ENCODE peak calls at places on chromosomes 12 and 14, in eight cellular contexts. C, Z, S, W, T, V, U and D are unnamed samples.

GRCh38 chr12:24361860-24362581 is 412.6 kb upstream of the SOX5 start:
- DNase-seq in C (no peak), Z (no peak), S (no peak), W (no peak), T (no peak), V (no peak), U (no peak), D (no peak)

GRCh38 chr14:104393898-104394605 is 185.5 kb upstream of the C14orf180 start:
- DNase-seq in C (no peak), Z (no peak), S (peak; percentile 36), W (no peak), T (no peak), V (no peak), U (no peak), D (peak; percentile 31)

GRCh38 chr14:21071225-21072041 is 1.3 kb downstream of the ARHGEF40 start:
- DNase-seq in C (peak; percentile 98), Z (peak; percentile 11), S (peak; percentile 86), W (no peak), T (no peak), V (peak; percentile 95), U (peak; percentile 96), D (peak; percentile 69)

GRCh38 chr12:111271674-111272418 is 97.0 kb downstream of the PHETA1 start:
- DNase-seq in C (no peak), Z (peak; percentile 38), S (no peak), W (peak; percentile 4), T (no peak), V (no peak), U (no peak), D (no peak)

GRCh38 chr14:31858868-31859267 is 218.2 kb upstream of the ARHGAP5 start:
- DNase-seq in C (peak; percentile 19), Z (peak; percentile 53), S (no peak), W (no peak), T (no peak), V (peak; percentile 56), U (peak; percentile 56), D (no peak)

GRCh38 chr12:101963703-101964102 is 86.3 kb downstream of the DRAM1 start:
- DNase-seq in C (no peak), Z (no peak), S (no peak), W (no peak), T (no peak), V (no peak), U (no peak), D (no peak)

GRCh38 chr14:94397899-94398479 is 9.6 kb upstream of the SERPINA1 start:
- DNase-seq in C (no peak), Z (no peak), S (no peak), W (no peak), T (no peak), V (no peak), U (no peak), D (no peak)

GRCh38 chr12:51865757-51866270 is 17.3 kb upstream of the FIGNL2 start:
- DNase-seq in C (no peak), Z (no peak), S (no peak), W (no peak), T (no peak), V (no peak), U (no peak), D (no peak)

GRCh38 chr14:104023325-104024055 is 62.0 kb upstream of the ASPG start:
- DNase-seq in C (no peak), Z (no peak), S (no peak), W (no peak), T (no peak), V (no peak), U (no peak), D (no peak)

GRCh38 chr12:53538209-53538689 is 31.0 kb upstream of the NPFF start:
- DNase-seq in C (peak; percentile 54), Z (peak; percentile 72), S (peak; percentile 70), W (no peak), T (no peak), V (peak; percentile 68), U (peak; percentile 83), D (no peak)

GRCh38 chr12:52220456-52220855 is 12.6 kb upstream of the KRT7 start:
- DNase-seq in C (no peak), Z (no peak), S (no peak), W (no peak), T (no peak), V (no peak), U (no peak), D (no peak)

GRCh38 chr12:118525216-118525615 is 148.9 kb downstream of the SUDS3 start:
- DNase-seq in C (no peak), Z (no peak), S (no peak), W (no peak), T (no peak), V (no peak), U (no peak), D (no peak)

GRCh38 chr12:118520954-118521353 is 144.6 kb downstream of the SUDS3 start:
- DNase-seq in C (no peak), Z (no peak), S (no peak), W (no peak), T (no peak), V (no peak), U (no peak), D (no peak)

GRCh38 chr12:118520428-118520827 is 144.1 kb downstream of the SUDS3 start:
- DNase-seq in C (no peak), Z (no peak), S (no peak), W (no peak), T (no peak), V (no peak), U (no peak), D (no peak)
- H3K9ac ChIP-seq in C (no peak overlapping the region), Z (no peak overlapping the region), S (no peak overlapping the region), W (no peak overlapping the region), T (no peak overlapping the region), V (no peak overlapping the region), U (no peak overlapping the region), D (no peak overlapping the region)

GRCh38 chr14:28779416-28779941 is 12.9 kb downstream of the FOXG1 start:
- DNase-seq in C (no peak), Z (no peak), S (no peak), W (no peak), T (no peak), V (no peak), U (no peak), D (no peak)

GRCh38 chr14:28780843-28781503 is 14.4 kb downstream of the FOXG1 start:
- DNase-seq in C (peak; percentile 39), Z (peak; percentile 21), S (no peak), W (no peak), T (no peak), V (no peak), U (no peak), D (no peak)

GRCh38 chr14:28785096-28785952 is 18.7 kb downstream of the FOXG1 start:
- DNase-seq in C (peak; percentile 34), Z (no peak), S (no peak), W (no peak), T (no peak), V (peak; percentile 0), U (no peak), D (no peak)

GRCh38 chr14:28783593-28784143 is 17.1 kb downstream of the FOXG1 start:
- DNase-seq in C (no peak), Z (no peak), S (no peak), W (no peak), T (no peak), V (no peak), U (no peak), D (no peak)

GRCh38 chr14:28784262-28785021 is 17.9 kb downstream of the FOXG1 start:
- DNase-seq in C (no peak), Z (no peak), S (no peak), W (no peak), T (no peak), V (no peak), U (no peak), D (no peak)
- H3K4me3 ChIP-seq in C (no peak overlapping the region), Z (no peak overlapping the region), S (no peak overlapping the region), W (no peak overlapping the region), T (peak overlapping the region; percentile 71), V (no peak overlapping the region), U (no peak overlapping the region), D (no peak overlapping the region)

GRCh38 chr14:98623806-98624430 is 648.1 kb downstream of the BCL11B start:
- DNase-seq in C (peak; percentile 33), Z (no peak), S (no peak), W (no peak), T (no peak), V (no peak), U (no peak), D (no peak)

GRCh38 chr14:98622208-98623051 is 649.6 kb downstream of the BCL11B start:
- DNase-seq in C (peak; percentile 68), Z (peak; percentile 28), S (no peak), W (no peak), T (no peak), V (no peak), U (no peak), D (no peak)
- H3K27ac ChIP-seq in C (no peak overlapping the region), Z (no peak overlapping the region), S (no peak overlapping the region), W (no peak overlapping the region), T (no peak overlapping the region), V (no peak overlapping the region), U (no peak overlapping the region), D (no peak overlapping the region)

DNA sequence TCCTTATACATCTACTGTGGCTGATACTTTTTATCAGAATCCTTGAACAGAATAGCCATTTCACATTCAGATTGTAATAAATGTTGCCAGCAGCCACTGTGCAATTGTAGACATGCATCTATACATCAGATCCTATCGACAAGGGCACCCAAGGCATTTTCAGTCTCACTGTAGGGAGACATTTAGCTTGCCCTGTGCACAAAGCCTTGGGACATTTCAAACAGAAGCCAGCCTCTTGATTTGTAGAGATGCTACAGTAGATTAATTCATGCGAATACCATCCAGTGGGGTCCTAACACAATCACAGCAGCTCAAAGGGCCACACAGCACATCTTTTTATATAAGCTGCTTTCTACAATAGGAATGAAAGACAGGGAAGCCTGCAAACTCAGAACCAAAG is 81.4 kb downstream of the SLC8A3 start:
- DNase-seq in C (no peak), Z (no peak), S (no peak), W (no peak), T (no peak), V (no peak), U (no peak), D (no peak)
- H3K9ac ChIP-seq in C (no peak overlapping the region), Z (no peak overlapping the region), S (no peak overlapping the region), W (no peak overlapping the region), T (no peak overlapping the region), V (no peak overlapping the region), U (no peak overlapping the region), D (no peak overlapping the region)

GRCh38 chr12:14191612-14192011 is 173.9 kb upstream of the ATF7IP start:
- DNase-seq in C (no peak), Z (no peak), S (no peak), W (no peak), T (no peak), V (no peak), U (no peak), D (no peak)
- H3K4me3 ChIP-seq in C (no peak overlapping the region), Z (no peak overlapping the region), S (no peak overlapping the region), W (no peak overlapping the region), T (no peak overlapping the region), V (no peak overlapping the region), U (no peak overlapping the region), D (no peak overlapping the region)

DNA sequence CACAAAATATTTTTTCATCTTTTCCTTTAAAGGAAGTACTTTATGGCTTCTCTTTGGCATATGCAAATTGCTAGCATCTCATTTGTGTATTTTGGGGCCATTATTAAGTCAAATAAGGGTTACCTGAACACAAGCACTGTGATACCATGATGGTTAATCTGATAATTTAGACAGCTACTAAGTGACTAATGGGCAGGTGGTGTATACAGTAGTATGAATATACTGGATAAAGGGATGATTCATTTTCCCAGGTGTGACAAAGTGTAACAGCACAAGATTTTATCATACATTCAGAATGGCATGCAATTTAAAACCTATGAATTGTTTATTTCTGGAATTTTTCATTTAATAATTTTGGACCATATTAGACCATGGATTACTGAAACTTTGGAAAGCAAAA is 27.2 kb upstream of the ANO4 start:
- DNase-seq in C (no peak), Z (no peak), S (no peak), W (no peak), T (no peak), V (no peak), U (no peak), D (no peak)
- H3K27ac ChIP-seq in C (no peak overlapping the region), Z (no peak overlapping the region), S (no peak overlapping the region), W (no peak overlapping the region), T (no peak overlapping the region), V (no peak overlapping the region), U (no peak overlapping the region), D (no peak overlapping the region)